ENCODE peak calls at places on chromosomes 16 and 17, in nine cellular contexts. K, D, F, C, Y, V, L, G and W are unnamed samples.

GRCh38 chr17:17702370-17702769 is 21.1 kb downstream of the RAI1 start:
- DNase-seq in K (no peak), G (no peak), D (no peak), L (no peak), C (no peak), F (no peak), V (no peak), Y (no peak), W (no peak)

GRCh38 chr17:45338023-45338781 is 21.4 kb upstream of the MAP3K14 start:
- DNase-seq in F (no peak), K (no peak), L (no peak), D (no peak), G (no peak), C (no peak), Y (no peak), V (no peak), W (no peak)

GRCh38 chr16:65855171-65856145 is 511.0 kb upstream of the CDH5 start:
- DNase-seq in Y (no peak), D (no peak), F (no peak), K (no peak), V (no peak), G (no peak), L (no peak), C (no peak), W (no peak)

GRCh38 chr16:47779201-47780016 is 318.3 kb downstream of the PHKB start:
- DNase-seq in Y (no peak), G (no peak), V (no peak), F (no peak), D (no peak), L (no peak), C (no peak), K (peak; percentile 42), W (peak; percentile 70)

GRCh38 chr16:7303014-7303676 is 29.5 kb upstream of the RBFOX1 start:
- DNase-seq in L (no peak), G (peak; percentile 14), K (no peak), V (no peak), D (peak; percentile 11), F (no peak), Y (no peak), C (peak; percentile 73), W (no peak)

GRCh38 chr17:348692-349425 is 3.7 kb downstream of the RPH3AL start:
- DNase-seq in L (no peak), D (no peak), F (no peak), C (peak; percentile 7), Y (no peak), K (no peak), V (peak; percentile 67), G (no peak), W (no peak)

GRCh38 chr17:2064511-2064910 is 9.6 kb downstream of the HIC1 start:
- DNase-seq in V (no peak), G (no peak), D (no peak), C (no peak), L (no peak), F (peak; percentile 38), Y (no peak), K (no peak), W (no peak)

GRCh38 chr17:42898147-42898807 is 2.3 kb upstream of the G6PC1 start:
- DNase-seq in D (no peak), C (no peak), L (no peak), Y (no peak), F (no peak), K (no peak), G (no peak), V (no peak), W (no peak)

GRCh38 chr17:62644487-62645173 is 17.2 kb downstream of the MRC2 start:
- DNase-seq in G (no peak), L (no peak), Y (no peak), V (no peak), C (peak; percentile 73), D (no peak), K (no peak), F (no peak), W (no peak)

GRCh38 chr17:82528484-82529265 is 9.1 kb downstream of the FOXK2 start:
- DNase-seq in F (peak; percentile 55), L (no peak), G (no peak), K (no peak), C (peak; percentile 57), Y (no peak), D (no peak), V (no peak), W (no peak)

GRCh38 chr16:3720418-3720817 is 3.1 kb upstream of the TRAP1 start:
- DNase-seq in F (no peak), L (no peak), D (no peak), G (no peak), V (no peak), Y (no peak), C (no peak), K (no peak), W (no peak)

GRCh38 chr17:40793800-40794199 is 6.0 kb downstream of the KRT28 start:
- DNase-seq in F (no peak), D (no peak), K (no peak), V (no peak), L (no peak), C (no peak), Y (no peak), G (no peak), W (no peak)

GRCh38 chr17:55785181-55785580 is 34.3 kb downstream of the PCTP start:
- DNase-seq in Y (no peak), K (no peak), F (no peak), C (no peak), L (no peak), D (no peak), V (no peak), G (no peak), W (no peak)

GRCh38 chr17:80021600-80021999 is 14.1 kb downstream of the TBC1D16 start:
- DNase-seq in D (no peak), F (no peak), L (no peak), G (no peak), K (no peak), C (no peak), Y (no peak), V (no peak), W (no peak)

GRCh38 chr16:79542196-79542859 is 58.2 kb downstream of the MAF start:
- DNase-seq in G (no peak), D (no peak), C (no peak), K (no peak), V (no peak), F (no peak), L (no peak), Y (no peak), W (no peak)

GRCh38 chr16:3282103-3282746 is 1.1 kb upstream of the ZNF263 start:
- DNase-seq in F (no peak), L (no peak), D (peak; percentile 81), K (no peak), V (no peak), G (peak; percentile 43), Y (no peak), C (peak; percentile 49), W (no peak)

GRCh38 chr17:28819582-28819981 is 23.0 kb downstream of the FAM222B start:
- DNase-seq in F (no peak), D (no peak), C (no peak), Y (no peak), G (no peak), L (no peak), K (no peak), V (no peak), W (no peak)

GRCh38 chr17:72121164-72122001 is 563 bp downstream of the SOX9 start:
- DNase-seq in Y (no peak), V (peak; percentile 66), K (no peak), G (peak; percentile 38), F (no peak), L (no peak), C (peak; percentile 62), D (peak; percentile 63), W (peak; percentile 64)

GRCh38 chr16:674968-675883 is at the start of gene RHBDL1:
- DNase-seq in F (no peak), D (no peak), L (no peak), C (no peak), G (no peak), K (no peak), Y (no peak), V (no peak), W (no peak)

GRCh38 chr17:78736526-78737079 is 45.5 kb downstream of the CYTH1 start:
- DNase-seq in L (no peak), G (no peak), F (peak; percentile 91), V (peak; percentile 95), K (peak; percentile 69), C (peak; percentile 35), Y (peak; percentile 31), D (peak; percentile 83), W (peak; percentile 62)